ENCODE peak calls at places on chromosomes 7 and 10, in five cellular contexts. One of them, this sample, is unnamed.

GRCh38 chr10:103277713-103278299 is 868 bp downstream of the INA start:
- DNase-seq in stomach: no peak
- DNase-seq in pancreas: peak
- DNase-seq in Peyer's patch: no peak
- DNase-seq in Caco-2: no peak
- DNase-seq in this sample: no peak

GRCh38 chr7:150335101-150335773 is 6.2 kb downstream of the RARRES2 start:
- DNase-seq in stomach: no peak
- DNase-seq in pancreas: no peak
- DNase-seq in Peyer's patch: no peak
- DNase-seq in Caco-2: no peak
- DNase-seq in this sample: no peak

GRCh38 chr10:50422259-50422658 is 170.9 kb upstream of the ASAH2 start:
- DNase-seq in stomach: no peak
- DNase-seq in pancreas: no peak
- DNase-seq in Peyer's patch: no peak
- DNase-seq in Caco-2: no peak
- DNase-seq in this sample: peak

GRCh38 chr7:123604739-123605138 is 3.1 kb downstream of the ASB15 start:
- DNase-seq in stomach: no peak
- DNase-seq in pancreas: no peak
- DNase-seq in Peyer's patch: no peak
- DNase-seq in Caco-2: no peak
- DNase-seq in this sample: no peak

GRCh38 chr7:11207565-11207964 is 233.9 kb downstream of the PHF14 start:
- DNase-seq in stomach: no peak
- DNase-seq in pancreas: no peak
- DNase-seq in Peyer's patch: no peak
- DNase-seq in Caco-2: no peak
- DNase-seq in this sample: no peak

GRCh38 chr10:3805791-3806381 is 20.9 kb upstream of the KLF6 start:
- DNase-seq in stomach: no peak
- DNase-seq in pancreas: no peak
- DNase-seq in Peyer's patch: peak
- DNase-seq in Caco-2: peak
- DNase-seq in this sample: peak

GRCh38 chr7:66356277-66356721 is 151.2 kb downstream of the TPST1 start:
- DNase-seq in stomach: no peak
- DNase-seq in pancreas: no peak
- DNase-seq in Peyer's patch: no peak
- DNase-seq in Caco-2: no peak
- DNase-seq in this sample: peak

GRCh38 chr7:133394369-133394768 is 141.5 kb downstream of the EXOC4 start:
- DNase-seq in stomach: no peak
- DNase-seq in pancreas: no peak
- DNase-seq in Peyer's patch: no peak
- DNase-seq in Caco-2: no peak
- DNase-seq in this sample: no peak

GRCh38 chr10:72344932-72345331 is 9.8 kb downstream of the DNAJB12 start:
- DNase-seq in stomach: no peak
- DNase-seq in pancreas: peak
- DNase-seq in Peyer's patch: no peak
- DNase-seq in Caco-2: no peak
- DNase-seq in this sample: no peak

GRCh38 chr10:97099089-97099488 is 86.7 kb downstream of the SLIT1 start:
- DNase-seq in stomach: no peak
- DNase-seq in pancreas: no peak
- DNase-seq in Peyer's patch: no peak
- DNase-seq in Caco-2: no peak
- DNase-seq in this sample: no peak

GRCh38 chr7:34087892-34088891 is 182.9 kb downstream of the BMPER start:
- DNase-seq in stomach: peak
- DNase-seq in pancreas: no peak
- DNase-seq in Peyer's patch: no peak
- DNase-seq in Caco-2: peak
- DNase-seq in this sample: no peak

GRCh38 chr7:120486164-120486563 is 213.2 kb downstream of the KCND2 start:
- DNase-seq in stomach: no peak
- DNase-seq in pancreas: no peak
- DNase-seq in Peyer's patch: no peak
- DNase-seq in Caco-2: no peak
- DNase-seq in this sample: no peak

GRCh38 chr10:4691776-4692175 is 134.2 kb upstream of the AKR1E2 start:
- DNase-seq in stomach: no peak
- DNase-seq in pancreas: no peak
- DNase-seq in Peyer's patch: no peak
- DNase-seq in Caco-2: no peak
- DNase-seq in this sample: peak

GRCh38 chr7:30163231-30163894 is 28.6 kb downstream of the MTURN start:
- DNase-seq in stomach: no peak
- DNase-seq in pancreas: no peak
- DNase-seq in Peyer's patch: peak
- DNase-seq in Caco-2: no peak
- DNase-seq in this sample: no peak

GRCh38 chr7:33692956-33693355 is 212.4 kb upstream of the BMPER start:
- DNase-seq in stomach: no peak
- DNase-seq in pancreas: no peak
- DNase-seq in Peyer's patch: no peak
- DNase-seq in Caco-2: no peak
- DNase-seq in this sample: peak

GRCh38 chr10:99008106-99008505 is 227.5 kb downstream of the HPSE2 start:
- DNase-seq in stomach: no peak
- DNase-seq in pancreas: no peak
- DNase-seq in Peyer's patch: no peak
- DNase-seq in Caco-2: no peak
- DNase-seq in this sample: peak

GRCh38 chr10:5905854-5906507 is 15.9 kb downstream of the FBH1 start:
- DNase-seq in stomach: peak
- DNase-seq in pancreas: no peak
- DNase-seq in Peyer's patch: no peak
- DNase-seq in Caco-2: peak
- DNase-seq in this sample: no peak

GRCh38 chr7:75971961-75972763 is 22.2 kb downstream of the TMEM120A start:
- DNase-seq in stomach: no peak
- DNase-seq in pancreas: no peak
- DNase-seq in Peyer's patch: no peak
- DNase-seq in Caco-2: no peak
- DNase-seq in this sample: no peak

GRCh38 chr7:65800890-65801341 is 72.0 kb upstream of the VKORC1L1 start:
- DNase-seq in stomach: no peak
- DNase-seq in pancreas: no peak
- DNase-seq in Peyer's patch: no peak
- DNase-seq in Caco-2: peak
- DNase-seq in this sample: no peak

GRCh38 chr10:84012831-84013458 is 126.4 kb upstream of the GHITM start:
- DNase-seq in stomach: no peak
- DNase-seq in pancreas: no peak
- DNase-seq in Peyer's patch: no peak
- DNase-seq in Caco-2: no peak
- DNase-seq in this sample: no peak

GRCh38 chr10:14325325-14325955 is 5.3 kb downstream of the FRMD4A start:
- DNase-seq in stomach: peak
- DNase-seq in pancreas: peak
- DNase-seq in Peyer's patch: no peak
- DNase-seq in Caco-2: peak
- DNase-seq in this sample: no peak

GRCh38 chr7:94049615-94050014 is 45.5 kb upstream of the BET1 start:
- DNase-seq in stomach: no peak
- DNase-seq in pancreas: no peak
- DNase-seq in Peyer's patch: peak
- DNase-seq in Caco-2: no peak
- DNase-seq in this sample: no peak

GRCh38 chr7:21454182-21454581 is 26.3 kb downstream of the SP4 start:
- DNase-seq in stomach: no peak
- DNase-seq in pancreas: no peak
- DNase-seq in Peyer's patch: no peak
- DNase-seq in Caco-2: no peak
- DNase-seq in this sample: no peak

GRCh38 chr10:76356557-76356956 is 925.1 kb downstream of the LRMDA start:
- DNase-seq in stomach: no peak
- DNase-seq in pancreas: no peak
- DNase-seq in Peyer's patch: no peak
- DNase-seq in Caco-2: no peak
- DNase-seq in this sample: no peak

GRCh38 chr10:132065491-132066105 is at the start of gene JAKMIP3:
- DNase-seq in stomach: peak
- DNase-seq in pancreas: peak
- DNase-seq in Peyer's patch: no peak
- DNase-seq in Caco-2: peak
- DNase-seq in this sample: peak

GRCh38 chr10:75525646-75526045 is 94.2 kb downstream of the LRMDA start:
- DNase-seq in stomach: no peak
- DNase-seq in pancreas: no peak
- DNase-seq in Peyer's patch: no peak
- DNase-seq in Caco-2: no peak
- DNase-seq in this sample: no peak

DNA sequence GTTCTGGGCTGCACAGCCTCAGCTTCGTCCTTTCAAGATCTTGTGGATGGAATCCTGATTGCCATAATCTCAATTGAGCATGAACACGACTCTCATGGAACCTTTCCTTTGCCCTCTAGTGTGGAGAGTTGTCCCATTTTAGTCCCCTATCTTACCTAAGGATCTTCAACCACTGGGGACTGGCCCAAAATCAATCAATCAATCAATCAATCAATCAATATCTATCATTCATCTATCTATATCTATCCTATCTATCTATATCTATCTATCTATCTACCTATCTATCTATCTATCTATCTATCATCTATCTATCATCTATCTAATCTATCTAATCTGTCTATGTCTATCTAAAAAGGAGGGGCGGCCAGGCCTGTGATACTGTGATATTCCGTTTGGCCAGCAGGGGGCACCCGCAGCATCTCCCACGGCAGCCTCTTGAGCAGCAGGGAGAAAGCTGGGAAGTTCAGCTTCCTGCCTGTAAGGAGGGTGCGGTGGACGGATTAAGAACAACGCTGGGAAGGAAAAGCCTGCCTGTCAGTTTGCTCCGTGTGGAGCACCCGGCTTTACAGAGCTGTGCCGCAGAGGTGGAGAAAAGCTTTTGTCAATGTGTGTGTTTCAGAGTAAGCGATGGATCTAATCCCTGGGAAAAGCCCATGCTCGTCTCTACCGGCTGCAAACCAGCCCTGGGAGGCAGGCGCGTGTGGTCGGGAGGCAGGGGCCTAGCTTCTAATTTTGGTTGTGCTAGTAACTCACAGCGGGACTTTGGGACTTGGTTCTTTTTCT is 124.9 kb downstream of the SH2D4B start:
- DNase-seq in stomach: peak
- DNase-seq in pancreas: peak
- DNase-seq in Peyer's patch: peak
- DNase-seq in Caco-2: peak
- DNase-seq in this sample: peak
- H3K4me3 ChIP-seq in stomach: peak
- H3K4me3 ChIP-seq in pancreas: peak
- H3K4me3 ChIP-seq in Peyer's patch: no peak
- H3K4me3 ChIP-seq in Caco-2: no peak
- H3K4me3 ChIP-seq in this sample: peak

GRCh38 chr10:117000580-117000979 is 4.4 kb downstream of the SHTN1 start:
- DNase-seq in stomach: no peak
- DNase-seq in pancreas: no peak
- DNase-seq in Peyer's patch: no peak
- DNase-seq in Caco-2: no peak
- DNase-seq in this sample: no peak
- TF ChIP-seq CTCF in stomach: no peak
- TF ChIP-seq CTCF in pancreas: no peak
- TF ChIP-seq CTCF in Peyer's patch: no peak
- TF ChIP-seq CTCF in Caco-2: no peak
- TF ChIP-seq CTCF in this sample: no peak

DNA sequence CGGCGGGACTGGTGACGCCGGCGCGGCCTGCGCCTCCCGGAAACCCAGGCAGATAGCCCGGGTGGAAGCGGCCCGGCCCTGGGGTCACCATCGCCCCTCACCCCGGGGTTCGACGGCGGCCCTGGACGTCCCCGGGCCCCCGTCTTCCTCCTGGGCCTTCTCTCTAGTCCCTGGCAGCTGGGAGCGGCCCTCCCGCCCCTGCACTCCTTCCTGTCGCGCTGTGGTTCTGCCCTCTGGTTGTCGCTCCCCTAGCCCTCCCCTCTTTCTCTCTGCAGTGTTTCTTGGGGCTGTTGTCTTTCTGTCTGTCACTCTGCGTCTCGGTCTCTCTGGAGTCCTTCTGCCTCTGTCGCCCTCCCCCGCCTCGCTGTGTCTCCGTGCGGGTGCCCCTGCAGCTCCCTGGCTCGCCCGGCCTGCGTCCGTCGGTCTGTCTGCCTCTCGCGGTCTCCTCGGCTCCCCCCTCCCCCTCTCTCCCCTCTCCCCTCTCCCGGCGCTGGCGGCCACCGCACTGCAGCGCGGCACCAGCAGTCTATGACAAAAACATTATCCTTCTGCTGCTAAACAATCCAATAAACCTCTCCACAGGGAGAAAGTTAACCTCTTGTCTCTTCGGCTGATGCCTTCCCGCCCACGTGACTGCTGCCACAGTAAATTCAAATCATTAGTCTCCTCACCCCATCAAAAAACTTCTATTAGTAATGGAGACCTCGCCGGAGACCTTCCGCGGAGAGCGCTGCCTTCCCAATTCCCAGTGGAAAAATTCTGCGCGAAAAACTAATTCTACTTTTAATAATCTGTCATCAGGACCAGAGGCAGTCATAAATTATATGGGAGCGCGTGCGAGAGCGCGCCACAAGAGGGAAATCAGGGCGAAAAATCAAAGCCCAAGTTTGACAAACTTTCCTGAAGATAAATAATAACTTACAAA is 90.3 kb upstream of the PAX2 start:
- DNase-seq in stomach: no peak
- DNase-seq in pancreas: no peak
- DNase-seq in Peyer's patch: no peak
- DNase-seq in Caco-2: no peak
- DNase-seq in this sample: no peak
- H3K4me3 ChIP-seq in stomach: peak
- H3K4me3 ChIP-seq in pancreas: no peak
- H3K4me3 ChIP-seq in Peyer's patch: peak
- H3K4me3 ChIP-seq in Caco-2: peak
- H3K4me3 ChIP-seq in this sample: no peak

DNA sequence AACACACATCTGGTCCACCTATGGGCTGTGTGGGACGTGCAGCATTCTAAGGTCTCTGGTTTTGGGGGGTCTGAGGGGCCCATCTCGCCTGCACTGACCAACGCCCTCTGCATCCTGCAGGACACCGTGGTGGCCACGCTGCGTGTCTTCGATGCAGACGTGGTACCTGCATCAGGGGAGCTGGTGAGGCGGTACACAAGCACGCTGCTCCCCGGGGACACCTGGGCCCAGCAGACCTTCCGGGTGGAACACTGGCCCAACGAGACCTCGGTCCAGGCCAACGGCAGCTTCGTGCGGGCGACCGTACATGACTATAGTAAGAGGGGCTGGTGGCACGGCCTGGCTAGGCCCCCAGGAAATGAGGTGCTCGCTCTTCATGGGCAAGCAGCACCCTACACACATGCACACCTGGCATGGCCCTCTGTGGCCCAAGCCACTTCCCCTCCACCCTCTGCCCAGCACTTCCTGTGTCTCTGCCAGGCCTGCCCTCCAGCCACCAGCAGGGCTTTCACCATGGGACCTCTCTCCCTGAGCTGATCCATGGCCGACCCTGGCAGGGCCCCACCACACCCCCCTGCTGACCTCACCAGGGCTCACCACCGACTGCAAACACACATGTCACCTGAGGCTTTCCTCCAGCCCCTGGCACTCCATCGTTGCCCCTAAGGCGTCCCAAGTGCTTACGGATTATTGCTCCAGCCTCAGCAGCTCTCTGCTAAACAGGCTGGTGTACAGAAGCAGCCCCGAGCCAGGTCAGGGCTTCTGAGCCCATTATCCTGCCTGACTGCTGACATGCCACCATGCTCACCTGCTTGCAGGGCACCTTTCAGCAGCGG is 29.6 kb downstream of the RET start:
- DNase-seq in stomach: no peak
- DNase-seq in pancreas: peak
- DNase-seq in Peyer's patch: no peak
- DNase-seq in Caco-2: no peak
- DNase-seq in this sample: no peak
- TF ChIP-seq CTCF in stomach: no peak
- TF ChIP-seq CTCF in pancreas: no peak
- TF ChIP-seq CTCF in Peyer's patch: no peak
- TF ChIP-seq CTCF in Caco-2: no peak
- TF ChIP-seq CTCF in this sample: no peak